ENCODE peak calls at places on chromosomes 5 and 9, in seven cellular contexts. S is WERI-Rb-1, Q is ovary, Y is fibroblast of lung, A is cardiac fibroblast, T is bronchial epithelial cell, N is lung. D is an unnamed sample.

GRCh38 chr5:31213676-31214638 is 20.5 kb downstream of the CDH6 start:
- DNase-seq in S (no peak), Q (no peak), Y (no peak), A (no peak), T (no peak), N (no peak), D (no peak)

GRCh38 chr5:78593465-78593864 is 55.1 kb downstream of the LHFPL2 start:
- DNase-seq in S (no peak), Q (no peak), Y (no peak), A (no peak), T (no peak), N (no peak), D (no peak)

GRCh38 chr5:15774632-15775031 is 274.7 kb downstream of the FBXL7 start:
- DNase-seq in S (no peak), Q (no peak), Y (no peak), A (no peak), T (no peak), N (no peak), D (no peak)

GRCh38 chr9:127347831-127348699 is 48.9 kb upstream of the SLC2A8 start:
- DNase-seq in S (no peak), Q (no peak), Y (peak; percentile 81), A (peak; percentile 66), T (peak; percentile 50), N (no peak), D (peak; percentile 41)

GRCh38 chr5:87411586-87412416 is 929 bp downstream of the CCNH start:
- DNase-seq in S (no peak), Q (no peak), Y (peak; percentile 53), A (peak; percentile 68), T (peak; percentile 33), N (no peak), D (no peak)

GRCh38 chr5:73812962-73813588 is 187.1 kb downstream of the ARHGEF28 start:
- DNase-seq in S (no peak), Q (no peak), Y (no peak), A (no peak), T (peak; percentile 62), N (no peak), D (no peak)

GRCh38 chr9:96498796-96499195 is 48.8 kb downstream of the HABP4 start:
- DNase-seq in S (no peak), Q (no peak), Y (no peak), A (no peak), T (no peak), N (no peak), D (no peak)

GRCh38 chr9:114387678-114388431 is at the start of gene AKNA:
- DNase-seq in S (peak; percentile 87), Q (peak; percentile 84), Y (peak; percentile 77), A (peak; percentile 87), T (peak; percentile 31), N (peak; percentile 79), D (no peak)

GRCh38 chr5:31470608-31471007 is 61.3 kb downstream of the DROSHA start:
- DNase-seq in S (no peak), Q (no peak), Y (peak; percentile 77), A (peak; percentile 49), T (no peak), N (peak; percentile 35), D (no peak)

GRCh38 chr5:66710557-66710956 is 114.4 kb downstream of the MAST4 start:
- DNase-seq in S (no peak), Q (peak; percentile 70), Y (peak; percentile 47), A (peak; percentile 85), T (peak; percentile 47), N (no peak), D (peak; percentile 96)

GRCh38 chr9:1207681-1208080 is 157.5 kb downstream of the DMRT2 start:
- DNase-seq in S (no peak), Q (no peak), Y (no peak), A (no peak), T (no peak), N (no peak), D (no peak)

GRCh38 chr5:173385832-173386360 is 57.7 kb upstream of the STC2 start:
- DNase-seq in S (no peak), Q (no peak), Y (no peak), A (no peak), T (peak; percentile 80), N (no peak), D (no peak)

GRCh38 chr5:61796773-61797172 is 464.7 kb downstream of the ZSWIM6 start:
- DNase-seq in S (no peak), Q (no peak), Y (no peak), A (no peak), T (peak; percentile 58), N (no peak), D (no peak)

GRCh38 chr5:77087484-77088291 is 603 bp upstream of the ZBED3 start:
- DNase-seq in S (no peak), Q (peak; percentile 48), Y (peak; percentile 85), A (peak; percentile 73), T (peak; percentile 47), N (peak; percentile 63), D (peak; percentile 78)

GRCh38 chr9:96496368-96497116 is 46.6 kb downstream of the HABP4 start:
- DNase-seq in S (no peak), Q (peak; percentile 26), Y (no peak), A (no peak), T (no peak), N (no peak), D (no peak)

GRCh38 chr9:107338911-107339659 is 56.0 kb downstream of the RAD23B start:
- DNase-seq in S (peak; percentile 64), Q (no peak), Y (no peak), A (no peak), T (no peak), N (no peak), D (no peak)

GRCh38 chr5:132775439-132776076 is 1.5 kb downstream of the SEPTIN8 start:
- DNase-seq in S (no peak), Q (no peak), Y (no peak), A (no peak), T (no peak), N (no peak), D (no peak)

GRCh38 chr5:58451732-58452565 is 7.9 kb downstream of the PLK2 start:
- DNase-seq in S (no peak), Q (no peak), Y (peak; percentile 41), A (peak; percentile 78), T (no peak), N (no peak), D (no peak)

GRCh38 chr5:159915913-159916840 is at the start of gene ADRA1B:
- DNase-seq in S (peak; percentile 80), Q (peak; percentile 89), Y (peak; percentile 66), A (peak; percentile 80), T (no peak), N (peak; percentile 63), D (no peak)

GRCh38 chr5:139488269-139488668 is 5.7 kb upstream of the STING1 start:
- DNase-seq in S (no peak), Q (no peak), Y (no peak), A (no peak), T (no peak), N (no peak), D (no peak)

GRCh38 chr5:1103505-1104326 is 8.1 kb downstream of the SLC12A7 start:
- DNase-seq in S (no peak), Q (peak; percentile 75), Y (peak; percentile 32), A (no peak), T (no peak), N (peak; percentile 63), D (no peak)

GRCh38 chr9:126205260-126205659 is 121.4 kb upstream of the MVB12B start:
- DNase-seq in S (no peak), Q (no peak), Y (no peak), A (no peak), T (no peak), N (no peak), D (no peak)

GRCh38 chr9:126204708-126205225 is 121.9 kb upstream of the MVB12B start:
- DNase-seq in S (no peak), Q (no peak), Y (no peak), A (no peak), T (no peak), N (no peak), D (no peak)

GRCh38 chr9:126204197-126204596 is 122.4 kb upstream of the MVB12B start:
- DNase-seq in S (no peak), Q (no peak), Y (no peak), A (no peak), T (no peak), N (no peak), D (no peak)

GRCh38 chr9:126206099-126206498 is 120.5 kb upstream of the MVB12B start:
- DNase-seq in S (peak; percentile 38), Q (no peak), Y (no peak), A (no peak), T (no peak), N (no peak), D (no peak)

DNA sequence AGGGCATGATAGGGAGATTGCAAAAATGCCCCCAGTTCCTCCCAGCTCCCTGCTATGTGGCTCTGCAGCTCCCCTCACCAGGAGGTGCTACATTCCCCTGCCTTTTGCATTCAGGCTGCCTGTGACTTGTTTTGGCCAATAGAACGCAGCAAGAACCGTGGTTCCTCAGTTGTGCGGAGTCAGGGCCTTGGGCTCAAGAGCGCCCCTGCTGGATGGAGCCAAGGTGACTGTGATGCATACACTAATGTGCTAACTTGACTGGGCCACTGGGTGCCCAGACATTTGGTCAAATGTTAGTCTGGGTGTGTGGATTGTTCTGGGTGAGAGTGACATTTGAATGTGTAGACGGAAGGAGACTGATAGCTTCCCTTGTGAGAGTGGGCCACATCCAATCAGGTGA is 123.3 kb upstream of the MVB12B start:
- DNase-seq in S (no peak), Q (no peak), Y (no peak), A (no peak), T (no peak), N (no peak), D (no peak)
- TF ChIP-seq CTCF in S (peak; percentile 63), Q (no peak), Y (no peak), A (no peak), T (peak; percentile 1), N (no peak), D (no peak)

GRCh38 chr5:137190031-137190430 is 309.1 kb downstream of the SPOCK1 start:
- DNase-seq in S (no peak), Q (no peak), Y (no peak), A (no peak), T (no peak), N (no peak), D (peak; percentile 45)
- H3K4me3 ChIP-seq in S (no peak overlapping the region), Q (no peak overlapping the region), Y (no peak overlapping the region), A (no peak overlapping the region), T (no peak overlapping the region), N (no peak overlapping the region), D (no peak overlapping the region)

GRCh38 chr9:133499130-133499891 is 20.4 kb upstream of the SLC2A6 start:
- DNase-seq in S (no peak), Q (no peak), Y (no peak), A (no peak), T (no peak), N (no peak), D (no peak)
- TF ChIP-seq CTCF in S (no peak), Q (no peak), Y (no peak), A (no peak), T (no peak), N (no peak), D (no peak)

GRCh38 chr9:5621327-5621726 is 7.6 kb upstream of the RIC1 start:
- DNase-seq in S (no peak), Q (no peak), Y (peak; percentile 51), A (peak; percentile 67), T (peak; percentile 92), N (no peak), D (no peak)

GRCh38 chr9:5625916-5626315 is 3.0 kb upstream of the RIC1 start:
- DNase-seq in S (no peak), Q (no peak), Y (no peak), A (no peak), T (no peak), N (no peak), D (no peak)

GRCh38 chr9:5622019-5622418 is 6.9 kb upstream of the RIC1 start:
- DNase-seq in S (no peak), Q (no peak), Y (peak; percentile 90), A (peak; percentile 80), T (peak; percentile 80), N (no peak), D (peak; percentile 71)

GRCh38 chr9:5626727-5627634 is 1.9 kb upstream of the RIC1 start:
- DNase-seq in S (peak; percentile 27), Q (no peak), Y (peak; percentile 93), A (peak; percentile 95), T (peak; percentile 51), N (peak; percentile 48), D (peak; percentile 60)

GRCh38 chr9:5624655-5625054 is 4.3 kb upstream of the RIC1 start:
- DNase-seq in S (no peak), Q (no peak), Y (no peak), A (no peak), T (no peak), N (no peak), D (no peak)
- H3K4me3 ChIP-seq in S (no peak overlapping the region), Q (no peak overlapping the region), Y (no peak overlapping the region), A (no peak overlapping the region), T (no peak overlapping the region), N (no peak overlapping the region), D (no peak overlapping the region)

D was measured in astrocyte of the cerebellum.